ENCODE peak calls at places on chromosomes 3 and 15, in eight cellular contexts. P is HEK293T, C is hypothalamus, F is ELF-1, K is GM12892, O is AML-193, N is globus pallidus, H is NB4. V is an unnamed sample.

GRCh38 chr3:161649900-161650484 is 153.4 kb downstream of the OTOL1 start:
- DNase-seq in F (no peak), P (no peak), N (no peak), K (no peak), O (no peak), H (no peak), C (no peak), V (no peak)

GRCh38 chr3:189232790-189233189 is 61.0 kb downstream of the TPRG1 start:
- DNase-seq in F (no peak), P (no peak), H (no peak), N (no peak), C (no peak), O (no peak), K (no peak), V (no peak)

GRCh38 chr3:10370429-10370828 is 49.5 kb upstream of the SEC13 start:
- DNase-seq in P (no peak), C (no peak), F (no peak), H (peak; percentile 93), K (no peak), O (peak; percentile 54), N (no peak), V (no peak)

GRCh38 chr3:179256813-179257212 is 5.9 kb upstream of the KCNMB3 start:
- DNase-seq in K (no peak), N (no peak), H (no peak), F (no peak), C (no peak), P (no peak), O (no peak), V (no peak)

GRCh38 chr3:9746330-9746729 is 3.4 kb upstream of the OGG1 start:
- DNase-seq in H (no peak), C (no peak), P (no peak), K (no peak), N (no peak), F (no peak), O (no peak), V (no peak)

GRCh38 chr3:95971573-95971972 is 842.8 kb upstream of the EPHA6 start:
- DNase-seq in K (no peak), F (no peak), C (no peak), P (no peak), N (no peak), H (peak; percentile 24), O (no peak), V (no peak)

GRCh38 chr15:75640483-75641175 is 605 bp upstream of the IMP3 start:
- DNase-seq in C (no peak), K (no peak), N (no peak), F (no peak), H (peak; percentile 90), P (no peak), O (peak; percentile 58), V (peak; percentile 50)

GRCh38 chr15:94327356-94327936 is 96.1 kb downstream of the MCTP2 start:
- DNase-seq in F (no peak), N (no peak), H (peak; percentile 62), C (no peak), P (peak; percentile 36), O (peak; percentile 35), K (no peak), V (no peak)

GRCh38 chr15:26314577-26314976 is 451.4 kb upstream of the ATP10A start:
- DNase-seq in F (no peak), N (no peak), K (no peak), P (no peak), H (peak; percentile 5), C (no peak), O (no peak), V (no peak)

GRCh38 chr3:49120096-49120437 is 556 bp downstream of the USP19 start:
- DNase-seq in N (no peak), K (no peak), F (no peak), H (peak; percentile 21), C (no peak), P (peak; percentile 18), O (no peak), V (no peak)

GRCh38 chr3:119628816-119629445 is 31.2 kb downstream of the PLA1A start:
- DNase-seq in P (no peak), O (no peak), F (no peak), H (no peak), K (no peak), N (no peak), C (no peak), V (no peak)

GRCh38 chr15:67520276-67520975 is 505 bp upstream of the C15orf61 start:
- DNase-seq in F (no peak), N (no peak), O (peak; percentile 45), K (peak; percentile 18), P (no peak), H (no peak), C (no peak), V (peak; percentile 43)